ENCODE peak calls at places on chromosomes 7 and 10, in four cellular contexts. U is WERI-Rb-1, G is GM13976, N is cardiac muscle cell. P is an unnamed sample.

GRCh38 chr7:44380831-44381493 is 55.6 kb upstream of the CAMK2B start:
- DNase-seq in U (no peak), G (peak; percentile 22), N (peak; percentile 46), P (no peak)

GRCh38 chr7:31071316-31071715 is 19.2 kb downstream of the ADCYAP1R1 start:
- DNase-seq in U (no peak), G (no peak), N (no peak), P (no peak)

GRCh38 chr10:106384541-106384940 is 780.0 kb downstream of the SORCS1 start:
- DNase-seq in U (no peak), G (no peak), N (peak; percentile 77), P (no peak)

GRCh38 chr10:129790710-129791446 is 173.2 kb downstream of the EBF3 start:
- DNase-seq in U (no peak), G (no peak), N (no peak), P (no peak)

GRCh38 chr10:116947838-116948529 is 57.0 kb downstream of the SHTN1 start:
- DNase-seq in U (no peak), G (no peak), N (peak; percentile 39), P (no peak)

GRCh38 chr10:87817291-87817872 is 644 bp downstream of the ATAD1 start:
- DNase-seq in U (no peak), G (no peak), N (no peak), P (no peak)

GRCh38 chr10:26728957-26729356 is 31.5 kb downstream of the PDSS1 start:
- DNase-seq in U (no peak), G (no peak), N (no peak), P (no peak)

GRCh38 chr10:110081914-110082313 is 74.1 kb downstream of the ADD3 start:
- DNase-seq in U (no peak), G (no peak), N (peak; percentile 90), P (no peak)

GRCh38 chr7:44080118-44080517 is 2.2 kb downstream of the POLM start:
- DNase-seq in U (no peak), G (no peak), N (no peak), P (no peak)

GRCh38 chr10:51733061-51733460 is 33.7 kb upstream of the CSTF2T start:
- DNase-seq in U (no peak), G (no peak), N (peak; percentile 24), P (no peak)

GRCh38 chr10:50295367-50295766 is 44.1 kb upstream of the ASAH2 start:
- DNase-seq in U (no peak), G (no peak), N (no peak), P (no peak)

GRCh38 chr7:108453320-108453719 is 2.9 kb downstream of the NRCAM start:
- DNase-seq in U (no peak), G (no peak), N (no peak), P (no peak)

GRCh38 chr7:108455524-108455832 is 758 bp downstream of the NRCAM start:
- DNase-seq in U (peak; percentile 30), G (no peak), N (no peak), P (no peak)

GRCh38 chr7:108452707-108453106 is 3.5 kb downstream of the NRCAM start:
- DNase-seq in U (no peak), G (peak; percentile 48), N (peak; percentile 65), P (no peak)

GRCh38 chr7:108454674-108455523 is 1.3 kb downstream of the NRCAM start:
- DNase-seq in U (peak; percentile 52), G (peak; percentile 62), N (peak; percentile 66), P (peak; percentile 55)

GRCh38 chr7:108454317-108454673 is 1.9 kb downstream of the NRCAM start:
- DNase-seq in U (no peak), G (no peak), N (no peak), P (no peak)
- TF ChIP-seq CTCF in U (no peak), G (no peak), N (no peak), P (no peak)

DNA sequence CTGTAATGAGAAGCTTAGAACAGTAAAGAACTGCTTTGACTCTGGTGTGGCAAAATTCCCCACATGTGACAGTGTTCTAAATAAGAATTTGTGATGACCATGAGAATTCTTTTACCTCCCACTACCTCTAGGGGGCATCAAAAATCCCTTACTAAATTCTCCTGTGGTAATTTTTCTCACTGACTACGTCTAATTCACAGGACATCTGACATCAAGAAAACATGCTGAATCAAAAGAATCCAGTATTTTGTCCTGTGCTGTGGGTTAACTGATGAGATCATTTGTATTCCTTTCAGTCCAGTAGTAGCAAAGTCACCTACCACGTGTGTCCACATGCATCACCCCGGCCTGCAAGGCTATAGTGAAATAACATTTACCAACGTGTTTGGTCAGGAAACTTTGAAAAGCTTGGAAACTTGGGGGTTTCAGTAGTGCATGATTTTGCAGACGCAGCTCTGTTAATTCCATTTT is 103.8 kb downstream of the ATE1 start:
- DNase-seq in U (no peak), G (peak; percentile 65), N (peak; percentile 62), P (no peak)
- TF ChIP-seq CTCF in U (peak; percentile 46), G (peak; percentile 49), N (peak; percentile 72), P (peak; percentile 69)

DNA sequence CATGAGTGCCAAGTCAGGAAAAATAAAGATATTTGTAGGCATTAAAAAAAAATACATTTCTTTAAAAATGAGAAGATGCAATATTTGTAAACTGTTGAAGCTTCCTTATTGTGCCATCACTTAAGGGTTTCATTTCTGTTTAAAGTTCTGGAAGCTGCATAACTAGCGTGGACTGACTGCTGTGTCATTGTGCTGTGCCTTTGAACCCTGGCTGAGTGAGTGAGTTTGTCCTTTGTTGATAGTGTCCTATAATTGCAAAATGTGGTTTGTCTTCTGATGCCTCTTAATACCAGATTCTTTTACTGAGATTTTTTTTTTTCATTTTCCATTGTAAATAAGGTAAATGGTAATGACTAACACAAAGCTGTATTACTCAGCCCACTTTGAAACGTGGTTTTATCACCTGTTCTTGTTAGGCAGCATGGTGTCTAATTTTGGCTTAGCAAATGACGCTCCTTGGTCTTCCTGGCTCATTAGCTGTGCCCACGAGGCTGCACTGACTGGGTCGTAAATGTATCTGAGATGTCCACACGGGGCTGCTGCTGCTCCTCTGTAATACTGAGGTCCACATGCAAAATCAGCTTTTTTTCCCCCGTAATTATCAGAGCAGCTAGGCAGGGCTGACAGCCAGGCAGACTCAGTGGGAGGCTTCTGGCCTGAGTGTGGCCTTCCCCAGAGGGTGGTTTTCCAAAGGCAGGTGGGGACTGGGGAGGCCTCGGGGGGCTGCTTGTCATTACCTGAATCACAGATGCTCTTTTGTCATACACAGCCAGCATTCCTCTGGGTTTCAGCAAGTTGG is 14.8 kb downstream of the ZSCAN25 start:
- DNase-seq in U (no peak), G (no peak), N (peak; percentile 21), P (no peak)
- TF ChIP-seq CTCF in U (peak; percentile 19), G (no peak), N (peak; percentile 10), P (no peak)

GRCh38 chr10:100019824-100020160 is 10.0 kb upstream of the DNMBP start:
- DNase-seq in U (peak; percentile 10), G (no peak), N (no peak), P (no peak)
- TF ChIP-seq CTCF in U (no peak), G (no peak), N (no peak), P (no peak)

GRCh38 chr10:122469848-122470247 is 8.5 kb downstream of the HTRA1 start:
- DNase-seq in U (no peak), G (no peak), N (no peak), P (no peak)

GRCh38 chr10:122466866-122467470 is 5.6 kb downstream of the HTRA1 start:
- DNase-seq in U (no peak), G (no peak), N (no peak), P (no peak)

GRCh38 chr10:122468220-122468922 is 7.0 kb downstream of the HTRA1 start:
- DNase-seq in U (no peak), G (no peak), N (no peak), P (no peak)

GRCh38 chr10:122471531-122472177 is 10.3 kb downstream of the HTRA1 start:
- DNase-seq in U (no peak), G (no peak), N (no peak), P (no peak)

DNA sequence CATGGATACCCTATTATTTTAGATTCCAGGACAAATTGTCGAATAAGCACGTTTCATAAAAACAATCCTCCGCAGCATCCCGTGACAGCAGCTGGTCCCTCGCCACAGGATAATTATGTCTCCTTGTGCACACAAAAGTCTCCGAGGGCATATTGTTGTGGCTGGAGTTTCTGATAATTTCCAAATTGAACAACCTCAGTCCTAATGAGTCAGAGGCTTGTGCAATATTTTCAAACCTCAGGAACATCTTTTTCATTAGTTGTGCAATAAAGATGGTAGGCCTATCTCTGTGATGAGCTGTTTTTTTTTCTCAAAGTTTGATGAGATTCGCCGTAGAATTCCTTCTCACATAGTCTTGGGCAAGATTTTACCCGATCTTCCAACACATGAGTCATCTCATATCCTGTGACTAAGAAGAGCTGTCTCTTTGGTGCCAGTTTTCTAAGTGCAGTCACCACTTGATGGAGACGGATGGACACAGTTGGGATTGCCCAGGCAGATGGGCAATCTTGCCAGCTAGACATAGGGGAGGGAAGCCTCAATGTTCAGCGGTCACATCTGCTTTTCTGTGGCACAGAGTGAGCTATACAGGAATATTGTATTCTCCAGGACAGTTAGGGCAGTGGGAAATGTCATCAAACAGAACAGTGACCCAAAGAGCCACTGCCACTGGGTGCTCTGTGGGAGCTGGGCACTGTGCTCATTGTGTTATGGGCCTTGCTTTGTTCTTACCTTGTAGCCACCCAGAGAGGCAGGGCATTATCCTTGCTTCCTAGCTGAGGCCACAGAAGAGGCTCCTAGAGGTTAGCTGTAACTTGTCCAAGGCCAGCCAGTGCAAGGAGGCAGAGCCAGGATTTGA is 7.8 kb downstream of the HTRA1 start:
- DNase-seq in U (no peak), G (no peak), N (peak; percentile 91), P (no peak)
- TF ChIP-seq CTCF in U (no peak), G (no peak), N (no peak), P (no peak)

GRCh38 chr7:16098585-16099179 is 322.7 kb downstream of the CRPPA start:
- DNase-seq in U (no peak), G (no peak), N (peak; percentile 51), P (peak; percentile 2)
- TF ChIP-seq CTCF in U (peak; percentile 43), G (no peak), N (peak; percentile 84), P (peak; percentile 87)

GRCh38 chr7:149837620-149838223 is 453 bp upstream of the ZNF862 start:
- DNase-seq in U (no peak), G (no peak), N (no peak), P (no peak)

GRCh38 chr7:149836434-149836833 is 1.7 kb upstream of the ZNF862 start:
- DNase-seq in U (no peak), G (no peak), N (no peak), P (no peak)

GRCh38 chr7:149838992-149839408 is 825 bp downstream of the ZNF862 start:
- DNase-seq in U (peak; percentile 39), G (no peak), N (no peak), P (no peak)

GRCh38 chr7:149839933-149840332 is 1.8 kb downstream of the ZNF862 start:
- DNase-seq in U (no peak), G (no peak), N (no peak), P (no peak)

GRCh38 chr7:149838224-149838991 is at the start of gene ZNF862:
- DNase-seq in U (peak; percentile 98), G (peak; percentile 99), N (peak; percentile 99), P (peak; percentile 96)
- TF ChIP-seq CTCF in U (peak; percentile 6), G (no peak), N (no peak), P (no peak)

GRCh38 chr10:16316733-16317132 is 120.1 kb upstream of the PTER start:
- DNase-seq in U (no peak), G (no peak), N (no peak), P (no peak)

GRCh38 chr10:16310440-16310839 is 126.4 kb upstream of the PTER start:
- DNase-seq in U (no peak), G (no peak), N (no peak), P (no peak)

DNA sequence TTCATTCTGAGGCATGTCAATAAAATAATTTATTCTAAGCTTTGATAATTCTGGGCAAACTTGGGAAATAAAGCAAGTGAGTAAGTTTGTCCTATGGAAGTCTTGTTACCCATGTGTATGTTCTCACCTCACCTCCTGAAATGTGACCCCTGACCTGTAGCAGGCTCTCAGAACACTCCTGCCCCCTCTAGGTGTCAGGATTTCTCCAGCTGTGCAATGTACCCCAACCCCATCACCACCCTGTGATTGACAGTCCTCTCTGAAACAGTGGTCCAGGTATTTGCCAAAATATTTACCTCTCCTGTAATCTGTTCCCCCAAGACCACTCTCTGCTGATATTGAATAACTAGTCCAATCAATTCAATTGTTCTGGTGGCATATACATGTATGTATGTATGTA is 122.6 kb upstream of the PTER start:
- DNase-seq in U (no peak), G (no peak), N (no peak), P (no peak)
- TF ChIP-seq CTCF in U (peak; percentile 14), G (no peak), N (no peak), P (no peak)